ENCODE peak calls at places on chromosomes 11 and 22, in five cellular contexts. H is NCI-H69; G is stimulated activated naive B cell treated with anti-CD40 and anti-IgM and Interleukin-4, amounts not matched to agents 10 μg/mL and 1 μg/mL and 100 μg/mL, for 72 hours; U is pancreas; T is lung. X is an unnamed sample.

GRCh38 chr11:20112291-20113146 is 47.8 kb downstream of the DBX1 start:
- DNase-seq in H (peak), G (no peak), U (peak), T (peak), X (peak)

GRCh38 chr11:59866397-59866796 is at the start of gene TCN1:
- DNase-seq in H (no peak), G (no peak), U (no peak), T (no peak), X (no peak)

GRCh38 chr11:130023204-130023603 is 20.6 kb upstream of the PRDM10 start:
- DNase-seq in H (peak), G (peak), U (no peak), T (no peak), X (no peak)

GRCh38 chr11:21142007-21142406 is 472.6 kb downstream of the NELL1 start:
- DNase-seq in H (peak), G (no peak), U (no peak), T (no peak), X (no peak)

GRCh38 chr11:61494341-61495038 is 14.1 kb upstream of the LRRC10B start:
- DNase-seq in H (peak), G (no peak), U (no peak), T (no peak), X (no peak)

GRCh38 chr11:133934599-133935550 is 21.9 kb downstream of the IGSF9B start:
- DNase-seq in H (peak), G (no peak), U (no peak), T (no peak), X (peak)

GRCh38 chr22:24189249-24190158 is 8.2 kb downstream of the SUSD2 start:
- DNase-seq in H (peak), G (peak), U (peak), T (peak), X (peak)

GRCh38 chr11:102733232-102733875 is 8.6 kb upstream of the MMP8 start:
- DNase-seq in H (peak), G (no peak), U (peak), T (peak), X (peak)

GRCh38 chr11:129260750-129261149 is 68.6 kb upstream of the ARHGAP32 start:
- DNase-seq in H (no peak), G (no peak), U (no peak), T (no peak), X (no peak)

GRCh38 chr11:76807206-76807875 is 24.2 kb downstream of the TSKU start:
- DNase-seq in H (peak), G (peak), U (peak), T (peak), X (peak)

GRCh38 chr11:69911310-69912160 is 92.3 kb upstream of the FGF3 start:
- DNase-seq in H (no peak), G (no peak), U (peak), T (no peak), X (no peak)

X was measured in colonic mucosa.